ENCODE peak calls at places on chromosomes 5 and 9, in nine cellular contexts. E, R, H, Q, V, D, N, K and J are unnamed samples.

GRCh38 chr5:95262933-95263660 is 21.8 kb downstream of the MCTP1 start:
- DNase-seq in E (no peak), V (no peak), Q (no peak), K (no peak), H (no peak), N (no peak), R (no peak), D (no peak), J (no peak)

GRCh38 chr9:89278997-89279739 is 31.8 kb upstream of the CKS2 start:
- DNase-seq in E (no peak), R (peak), Q (peak), N (peak), H (no peak), D (peak), V (peak), K (peak), J (peak)

GRCh38 chr9:4579011-4579410 is 83.1 kb upstream of the PLPP6 start:
- DNase-seq in V (no peak), K (no peak), E (no peak), H (no peak), D (no peak), N (no peak), R (peak), Q (peak), J (no peak)

GRCh38 chr5:931570-932145 is 39.0 kb downstream of the TRIP13 start:
- DNase-seq in D (no peak), N (no peak), K (no peak), H (no peak), R (no peak), V (no peak), E (no peak), Q (no peak), J (no peak)

GRCh38 chr5:68344447-68345111 is 129.0 kb downstream of the PIK3R1 start:
- DNase-seq in K (peak), V (no peak), D (peak), E (no peak), R (peak), H (no peak), Q (peak), N (no peak), J (no peak)

GRCh38 chr9:71509054-71509453 is 259.3 kb downstream of the CEMIP2 start:
- DNase-seq in H (no peak), K (peak), E (no peak), R (no peak), D (no peak), Q (no peak), N (no peak), V (no peak), J (no peak)

GRCh38 chr9:126715382-126715781 is 89.5 kb upstream of the ZBTB43 start:
- DNase-seq in K (no peak), Q (no peak), N (no peak), E (no peak), V (no peak), D (no peak), H (no peak), R (no peak), J (no peak)

GRCh38 chr9:37679649-37680402 is 29.1 kb downstream of the FRMPD1 start:
- DNase-seq in V (no peak), Q (no peak), N (no peak), E (no peak), R (no peak), D (no peak), K (no peak), H (no peak), J (no peak)

GRCh38 chr5:76104027-76104426 is 20.8 kb downstream of the SV2C start:
- DNase-seq in H (no peak), E (no peak), R (peak), K (peak), N (no peak), Q (peak), V (no peak), D (peak), J (peak)

GRCh38 chr5:105917189-105917588 is 1753.5 kb downstream of the EFNA5 start:
- DNase-seq in K (no peak), N (no peak), Q (no peak), V (no peak), H (no peak), R (peak), E (no peak), D (no peak), J (no peak)

GRCh38 chr9:38269752-38270151 is 122.8 kb upstream of the ALDH1B1 start:
- DNase-seq in E (no peak), N (no peak), K (no peak), D (no peak), R (no peak), V (no peak), Q (no peak), H (no peak), J (no peak)

GRCh38 chr9:19379697-19380046 is 364 bp downstream of the RPS6 start:
- DNase-seq in Q (peak), N (no peak), V (no peak), E (no peak), K (no peak), R (no peak), D (no peak), H (peak), J (peak)

GRCh38 chr5:75050415-75050814 is 1.9 kb downstream of the GCNT4 start:
- DNase-seq in R (peak), E (no peak), Q (peak), D (peak), K (no peak), V (no peak), H (no peak), N (no peak), J (no peak)